ENCODE peak calls at places on chromosome 14, in five cellular contexts. L, Y, X, W and S are unnamed samples.

GRCh38 chr14:64654931-64655330 is 49.3 kb upstream of the PLEKHG3 start:
- DNase-seq in L (no peak), Y (no peak), X (peak), W (no peak), S (no peak)

GRCh38 chr14:102317564-102318248 is 1.8 kb upstream of the ZNF839 start:
- DNase-seq in L (peak), Y (peak), X (peak), W (peak), S (peak)

GRCh38 chr14:52948836-52949235 is 2.0 kb downstream of the FERMT2 start:
- DNase-seq in L (no peak), Y (no peak), X (no peak), W (no peak), S (peak)

GRCh38 chr14:76958975-76959710 is 69.4 kb downstream of the IRF2BPL start:
- DNase-seq in L (no peak), Y (no peak), X (peak), W (peak), S (peak)

GRCh38 chr14:52879958-52880357 is 70.9 kb downstream of the FERMT2 start:
- DNase-seq in L (no peak), Y (no peak), X (peak), W (no peak), S (no peak)

GRCh38 chr14:33676135-33676566 is 274.7 kb downstream of the EGLN3 start:
- DNase-seq in L (no peak), Y (peak), X (peak), W (peak), S (no peak)

GRCh38 chr14:69318241-69318640 is 58.3 kb downstream of the GALNT16 start:
- DNase-seq in L (peak), Y (no peak), X (no peak), W (no peak), S (no peak)

GRCh38 chr14:77890873-77891272 is 91.0 kb downstream of the ADCK1 start:
- DNase-seq in L (no peak), Y (no peak), X (no peak), W (no peak), S (no peak)

GRCh38 chr14:67573268-67574010 is 26.6 kb downstream of the PIGH start:
- DNase-seq in L (no peak), Y (no peak), X (no peak), W (no peak), S (no peak)

GRCh38 chr14:50560929-50561280 is 960 bp downstream of the ATL1 start:
- DNase-seq in L (peak), Y (no peak), X (peak), W (peak), S (peak)

GRCh38 chr14:71532349-71532748 is 399.9 kb upstream of the RGS6 start:
- DNase-seq in L (no peak), Y (no peak), X (peak), W (no peak), S (no peak)

GRCh38 chr14:89534896-89535615 is 118.0 kb upstream of the FOXN3 start:
- DNase-seq in L (no peak), Y (no peak), X (peak), W (no peak), S (no peak)